ENCODE peak calls at places on chromosomes 4 and X, in seven cellular contexts. E is GM12865, N is fibroblast of the aortic adventitia, R is WTC11, M is cardiac fibroblast, V is ovary, F is progenitor cell of endocrine pancreas. Z is an unnamed sample.

GRCh38 chr4:6272863-6273660 is 3.4 kb downstream of the WFS1 start:
- DNase-seq in E (no peak), R (no peak), V (peak), F (no peak), M (peak), N (peak), Z (no peak)

GRCh38 chr4:88333741-88334405 is 44.8 kb upstream of the HERC6 start:
- DNase-seq in F (no peak), M (peak), E (no peak), R (no peak), N (peak), V (no peak), Z (no peak)

GRCh38 chrX:24668111-24668510 is 21.0 kb upstream of the PCYT1B start:
- DNase-seq in V (no peak), R (no peak), N (peak), E (no peak), M (peak), F (no peak), Z (no peak)

GRCh38 chrX:151505796-151506195 is 57.7 kb upstream of the PASD1 start:
- DNase-seq in V (no peak), M (no peak), E (peak), R (peak), F (no peak), N (peak), Z (no peak)

GRCh38 chrX:98405376-98405775 is 1521.7 kb downstream of the RPA4 start:
- DNase-seq in E (no peak), R (no peak), F (no peak), N (no peak), V (no peak), M (no peak), Z (no peak)

GRCh38 chr4:115575851-115576250 is 462.4 kb upstream of the NDST4 start:
- DNase-seq in M (no peak), N (no peak), E (no peak), R (no peak), V (no peak), F (no peak), Z (no peak)

GRCh38 chr4:80393246-80393969 is 57.9 kb downstream of the CFAP299 start:
- DNase-seq in F (no peak), R (no peak), N (peak), E (no peak), M (peak), V (no peak), Z (no peak)

GRCh38 chr4:123418486-123418931 is 21.9 kb downstream of the SPRY1 start:
- DNase-seq in M (peak), E (peak), F (no peak), R (peak), N (peak), V (no peak), Z (no peak)

GRCh38 chrX:138711399-138712347 is at the start of gene FGF13:
- DNase-seq in N (no peak), F (peak), E (peak), R (peak), V (peak), M (no peak), Z (peak)
- TF ChIP-seq CTCF in N (no peak), F (peak), E (no peak), R (no peak), V (no peak), M (no peak), Z (no peak)

GRCh38 chr4:189912170-189912569 is 28.5 kb upstream of the FRG1 start:
- DNase-seq in V (no peak), R (no peak), M (no peak), N (no peak), E (no peak), F (no peak), Z (no peak)
- TF ChIP-seq CTCF in V (no peak), R (peak), M (peak), N (peak), E (peak), F (peak), Z (peak)

DNA sequence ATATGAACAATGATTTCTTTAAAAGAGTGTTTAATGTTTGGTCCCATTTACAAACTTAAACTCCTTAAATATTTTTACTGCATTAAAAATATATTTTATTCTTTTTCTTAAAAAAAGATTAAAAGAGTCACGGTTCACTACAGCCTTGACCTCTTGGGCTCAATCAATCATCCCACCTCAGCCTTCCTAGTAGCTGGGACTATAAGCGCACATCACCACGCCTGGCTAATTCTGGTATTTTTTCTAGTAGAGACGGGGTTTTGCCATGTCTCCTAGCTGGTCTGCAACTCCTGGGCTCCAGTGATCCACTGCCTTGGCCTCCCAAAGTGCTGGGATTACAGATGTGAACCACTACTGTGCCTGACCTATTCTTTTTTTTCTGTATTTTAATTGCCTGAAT is 104.7 kb upstream of the TLR2 start:
- DNase-seq in V (no peak), M (no peak), N (no peak), F (no peak), R (no peak), E (no peak), Z (no peak)
- TF ChIP-seq CTCF in V (no peak), M (no peak), N (no peak), F (no peak), R (no peak), E (no peak), Z (no peak)

GRCh38 chr4:145097331-145097820 is 620 bp downstream of the ANAPC10 start:
- DNase-seq in E (peak), N (no peak), V (no peak), F (no peak), M (no peak), R (no peak), Z (no peak)
- TF ChIP-seq CTCF in E (no peak), N (no peak), V (no peak), F (no peak), M (no peak), R (no peak), Z (no peak)

GRCh38 chr4:41883988-41884737 is 51.1 kb upstream of the TMEM33 start:
- DNase-seq in V (no peak), M (no peak), R (no peak), N (no peak), E (no peak), F (no peak), Z (no peak)
- TF ChIP-seq CTCF in V (no peak), M (no peak), R (no peak), N (no peak), E (no peak), F (no peak), Z (no peak)